ENCODE peak calls at places on chromosomes 6 and 20, in six cellular contexts. T is transverse colon, C is H1, W is HCT116, N is GM23338, P is endothelial cell of umbilical vein. Z is an unnamed sample.

GRCh38 chr6:92110390-92110789 is 1309.0 kb downstream of the EPHA7 start:
- DNase-seq in N (no peak), T (no peak), W (no peak), C (no peak), P (no peak), Z (no peak)

GRCh38 chr6:3389390-3390167 is 67.3 kb downstream of the SLC22A23 start:
- DNase-seq in P (no peak), N (no peak), T (no peak), W (no peak), C (no peak), Z (peak)

GRCh38 chr6:18362058-18362561 is 25.0 kb upstream of the RNF144B start:
- DNase-seq in W (no peak), T (no peak), N (no peak), P (peak), C (no peak), Z (no peak)

GRCh38 chr6:741410-742339 is 48.7 kb upstream of the EXOC2 start:
- DNase-seq in T (no peak), P (no peak), N (no peak), C (no peak), W (no peak), Z (no peak)

GRCh38 chr6:106692112-106692822 is 62.9 kb downstream of the QRSL1 start:
- DNase-seq in T (peak), C (peak), P (peak), W (no peak), N (peak), Z (peak)

GRCh38 chr20:47303736-47304135 is 52.8 kb downstream of the ZMYND8 start:
- DNase-seq in W (no peak), P (no peak), N (no peak), C (no peak), T (no peak), Z (no peak)

GRCh38 chr20:48329676-48330644 is 497.8 kb downstream of the PREX1 start:
- DNase-seq in W (no peak), P (peak), T (no peak), C (peak), N (peak), Z (no peak)

GRCh38 chr6:116450769-116451740 is 10.1 kb upstream of the CALHM6 start:
- DNase-seq in T (peak), N (peak), C (no peak), P (peak), W (no peak), Z (no peak)

GRCh38 chr6:158514991-158515390 is 44.9 kb upstream of the TMEM181 start:
- DNase-seq in T (no peak), P (no peak), W (no peak), C (no peak), N (no peak), Z (no peak)

GRCh38 chr6:136823128-136823660 is 802 bp downstream of the PEX7 start:
- DNase-seq in T (no peak), N (no peak), P (no peak), W (no peak), C (no peak), Z (no peak)

GRCh38 chr6:54411767-54412166 is 103.5 kb downstream of the TINAG start:
- DNase-seq in W (no peak), P (no peak), C (no peak), T (no peak), N (no peak), Z (no peak)

GRCh38 chr6:30060634-30060981 is 457 bp upstream of the POLR1H start:
- DNase-seq in N (peak), P (no peak), C (no peak), T (peak), W (no peak), Z (no peak)

GRCh38 chr6:104957301-104958177 is 632 bp downstream of the LIN28B start:
- DNase-seq in N (peak), T (no peak), C (peak), W (no peak), P (no peak), Z (no peak)

GRCh38 chr6:81166770-81167169 is 585.7 kb downstream of the TENT5A start:
- DNase-seq in T (no peak), P (no peak), W (no peak), C (no peak), N (no peak), Z (no peak)

GRCh38 chr20:63536241-63536977 is 767 bp downstream of the PTK6 start:
- DNase-seq in N (no peak), T (peak), P (no peak), W (no peak), C (no peak), Z (peak)

GRCh38 chr20:56187791-56188190 is 60.7 kb upstream of the MC3R start:
- DNase-seq in N (no peak), T (no peak), W (no peak), C (no peak), P (no peak), Z (no peak)

GRCh38 chr6:139452176-139452876 is 77.9 kb upstream of the CITED2 start:
- DNase-seq in N (no peak), C (no peak), T (no peak), P (peak), W (no peak), Z (no peak)

GRCh38 chr20:45361794-45362193 is 1.2 kb upstream of the SYS1 start:
- DNase-seq in C (no peak), P (no peak), N (no peak), T (no peak), W (no peak), Z (no peak)

GRCh38 chr6:56977192-56977591 is 22.3 kb downstream of the BEND6 start:
- DNase-seq in T (no peak), C (no peak), N (no peak), W (no peak), P (no peak), Z (no peak)

GRCh38 chr6:136073216-136073615 is 176.9 kb downstream of the MTFR2 start:
- DNase-seq in W (no peak), C (no peak), P (no peak), N (no peak), T (no peak), Z (no peak)

GRCh38 chr20:24124951-24125650 is 136.5 kb upstream of the GGTLC1 start:
- DNase-seq in N (no peak), C (no peak), W (no peak), T (no peak), P (no peak), Z (no peak)

GRCh38 chr6:110360671-110361070 is 2.5 kb upstream of the METTL24 start:
- DNase-seq in N (no peak), P (no peak), C (no peak), W (no peak), T (no peak), Z (no peak)

GRCh38 chr6:168154263-168154917 is 75.4 kb upstream of the FRMD1 start:
- DNase-seq in T (no peak), C (no peak), W (no peak), N (no peak), P (no peak), Z (no peak)

GRCh38 chr6:583639-584038 is 73.3 kb downstream of the HUS1B start:
- DNase-seq in W (no peak), T (peak), N (no peak), P (no peak), C (no peak), Z (no peak)

GRCh38 chr6:106037060-106037459 is 49.1 kb upstream of the PRDM1 start:
- DNase-seq in W (no peak), N (no peak), C (no peak), P (no peak), T (no peak), Z (no peak)

GRCh38 chr20:35899064-35899463 is 55.2 kb downstream of the SCAND1 start:
- DNase-seq in W (no peak), T (no peak), N (no peak), C (no peak), P (no peak), Z (no peak)

GRCh38 chr6:43276180-43277082 is 21.6 kb upstream of the SLC22A7 start:
- DNase-seq in P (no peak), T (peak), W (no peak), C (no peak), N (peak), Z (no peak)
- TF ChIP-seq POLR2AphosphoS5 in P (no peak), T (no peak), W (no peak), C (no peak), N (no peak), Z (no peak)

GRCh38 chr6:14880717-14881116 is 365.2 kb upstream of the JARID2 start:
- DNase-seq in P (peak), N (no peak), T (no peak), C (no peak), W (no peak), Z (no peak)
- TF ChIP-seq CTCF in P (no peak), N (no peak), T (no peak), C (no peak), W (no peak), Z (no peak)

GRCh38 chr6:22025468-22026159 is 271.2 kb downstream of the PRL start:
- DNase-seq in C (peak), T (no peak), P (peak), W (no peak), N (peak), Z (no peak)
- TF ChIP-seq POLR2AphosphoS5 in C (no peak), T (no peak), P (peak), W (no peak), N (no peak), Z (no peak)

GRCh38 chr6:71412559-71412958 is 123.9 kb downstream of the OGFRL1 start:
- DNase-seq in T (no peak), W (no peak), C (no peak), P (no peak), N (no peak), Z (no peak)
- TF ChIP-seq CTCF in T (no peak), W (no peak), C (no peak), P (no peak), N (no peak), Z (no peak)

DNA sequence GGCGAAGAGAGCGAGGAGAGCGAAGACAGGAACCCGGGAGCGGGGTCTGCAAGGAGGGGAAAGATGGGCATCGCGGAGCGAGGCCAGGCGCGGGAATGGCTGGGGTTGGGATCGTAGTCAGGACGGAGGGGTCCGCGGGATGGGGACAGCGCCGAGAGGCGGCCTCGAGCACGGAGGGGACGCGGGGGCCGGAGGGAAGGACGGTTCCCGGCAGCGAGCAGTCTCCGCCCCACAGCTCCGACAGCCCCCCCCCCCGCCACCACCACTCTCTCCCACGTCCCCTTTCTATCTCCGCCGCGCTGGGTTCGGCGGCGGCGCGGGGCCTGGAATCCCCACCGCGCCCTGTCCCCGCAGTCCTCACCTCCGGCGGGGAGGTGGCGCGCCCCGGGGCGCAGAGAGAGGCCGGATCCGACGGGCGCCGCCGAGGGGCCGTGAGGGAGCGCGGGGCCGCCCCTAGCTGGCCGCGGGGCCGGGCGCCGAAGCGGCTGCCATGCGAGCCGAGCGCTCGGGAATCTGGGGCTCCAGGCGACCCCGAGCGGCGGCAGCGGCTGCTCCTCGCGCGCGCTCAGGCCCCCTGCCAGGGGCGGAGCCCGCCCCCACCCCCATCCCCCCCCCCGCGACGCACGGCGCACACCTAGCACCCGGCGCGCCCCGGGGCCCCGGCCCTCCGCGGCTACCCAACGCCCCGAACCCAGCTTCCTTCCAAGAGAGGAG is at the start of gene DLK2:
- DNase-seq in T (peak), P (no peak), C (no peak), N (peak), W (no peak), Z (no peak)
- TF ChIP-seq POLR2AphosphoS5 in T (no peak), P (no peak), C (no peak), N (no peak), W (no peak), Z (no peak)

GRCh38 chr6:73285674-73286283 is 22.8 kb upstream of the KHDC1 start:
- DNase-seq in P (peak), T (no peak), W (peak), N (peak), C (no peak), Z (no peak)
- TF ChIP-seq CTCF in P (peak), T (no peak), W (peak), N (peak), C (no peak), Z (no peak)

GRCh38 chr6:13395272-13396237 is 67.2 kb upstream of the TBC1D7 start:
- DNase-seq in T (peak), W (no peak), C (no peak), P (peak), N (no peak), Z (no peak)

GRCh38 chr6:13398081-13398406 is 69.7 kb upstream of the TBC1D7 start:
- DNase-seq in T (no peak), P (no peak), W (no peak), N (no peak), C (no peak), Z (no peak)

GRCh38 chr6:13396241-13396792 is 68.0 kb upstream of the TBC1D7 start:
- DNase-seq in C (no peak), W (no peak), T (no peak), N (no peak), P (no peak), Z (no peak)

GRCh38 chr6:13398421-13398994 is 70.2 kb upstream of the TBC1D7 start:
- DNase-seq in C (no peak), P (no peak), N (peak), T (no peak), W (no peak), Z (no peak)

DNA sequence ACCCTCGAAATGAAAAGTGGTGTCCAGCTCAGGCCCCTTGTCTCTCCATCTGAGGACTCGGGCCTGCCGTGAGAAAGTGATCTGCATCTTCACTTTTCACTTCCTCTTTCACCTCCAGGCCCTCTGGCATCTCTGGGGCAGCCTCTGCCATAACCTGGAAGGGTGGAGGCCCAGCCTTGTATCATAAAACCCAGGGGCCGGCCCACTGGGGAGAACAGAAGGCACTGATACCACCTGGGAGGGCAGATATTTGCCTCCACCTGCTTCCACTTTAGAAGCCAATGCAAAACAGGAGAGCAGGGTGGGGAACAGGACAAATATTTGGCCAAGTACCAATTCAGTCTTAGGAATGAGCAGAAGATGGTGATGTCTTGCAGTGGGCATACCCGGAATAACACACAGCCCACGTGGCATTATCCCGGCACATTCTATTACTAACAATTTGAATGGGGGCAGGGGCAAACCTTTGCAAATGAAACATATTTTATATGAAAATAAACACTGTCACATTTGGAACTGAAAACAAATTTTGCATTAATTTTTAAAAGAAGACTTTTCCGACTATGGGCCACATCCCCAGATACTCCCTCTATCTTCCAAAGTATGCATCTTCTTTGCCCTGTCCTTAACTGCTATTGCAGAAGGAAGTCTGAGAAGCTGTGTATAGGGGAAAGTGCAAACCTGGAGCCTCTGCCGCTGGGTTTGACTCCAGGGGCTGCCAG is 69.2 kb upstream of the TBC1D7 start:
- DNase-seq in W (no peak), P (no peak), C (no peak), N (no peak), T (peak), Z (no peak)
- TF ChIP-seq POLR2AphosphoS5 in W (no peak), P (no peak), C (no peak), N (no peak), T (no peak), Z (no peak)